ENCODE peak calls at places on chromosomes 6 and 20, in eight cellular contexts. One of them, this sample, is unnamed.

GRCh38 chr6:170056329-170056728 is 234.5 kb downstream of the DLL1 start:
- DNase-seq in epithelial cell of esophagus: no peak
- DNase-seq in NCI-H1092: no peak
- DNase-seq in germinal center: no peak
- DNase-seq in right cardiac atrium: no peak
- DNase-seq in mesothelial cell of epicardium: peak
- DNase-seq in EH: no peak
- DNase-seq in naive thymus-derived CD4-positive, alpha-beta T cell: no peak
- DNase-seq in this sample: no peak

GRCh38 chr6:150416120-150416519 is 47.3 kb downstream of the IYD start:
- DNase-seq in NCI-H1092: no peak
- DNase-seq in epithelial cell of esophagus: peak
- DNase-seq in mesothelial cell of epicardium: no peak
- DNase-seq in naive thymus-derived CD4-positive, alpha-beta T cell: no peak
- DNase-seq in right cardiac atrium: no peak
- DNase-seq in germinal center: no peak
- DNase-seq in EH: no peak
- DNase-seq in this sample: no peak

GRCh38 chr6:44782198-44782597 is 394.7 kb downstream of the CDC5L start:
- DNase-seq in germinal center: no peak
- DNase-seq in naive thymus-derived CD4-positive, alpha-beta T cell: no peak
- DNase-seq in NCI-H1092: no peak
- DNase-seq in EH: no peak
- DNase-seq in mesothelial cell of epicardium: no peak
- DNase-seq in epithelial cell of esophagus: no peak
- DNase-seq in right cardiac atrium: no peak
- DNase-seq in this sample: no peak

GRCh38 chr20:46954490-46955038 is 59.9 kb downstream of the EYA2 start:
- DNase-seq in naive thymus-derived CD4-positive, alpha-beta T cell: no peak
- DNase-seq in mesothelial cell of epicardium: no peak
- DNase-seq in NCI-H1092: no peak
- DNase-seq in EH: peak
- DNase-seq in right cardiac atrium: no peak
- DNase-seq in epithelial cell of esophagus: peak
- DNase-seq in germinal center: no peak
- DNase-seq in this sample: no peak

GRCh38 chr6:130434174-130434873 is 68.5 kb downstream of the TMEM200A start:
- DNase-seq in mesothelial cell of epicardium: no peak
- DNase-seq in germinal center: no peak
- DNase-seq in right cardiac atrium: no peak
- DNase-seq in EH: peak
- DNase-seq in naive thymus-derived CD4-positive, alpha-beta T cell: no peak
- DNase-seq in NCI-H1092: no peak
- DNase-seq in epithelial cell of esophagus: peak
- DNase-seq in this sample: peak

GRCh38 chr6:113854531-113855499 is 2.3 kb upstream of the MARCKS start:
- DNase-seq in naive thymus-derived CD4-positive, alpha-beta T cell: no peak
- DNase-seq in mesothelial cell of epicardium: peak
- DNase-seq in right cardiac atrium: peak
- DNase-seq in epithelial cell of esophagus: peak
- DNase-seq in EH: peak
- DNase-seq in germinal center: peak
- DNase-seq in NCI-H1092: peak
- DNase-seq in this sample: no peak

GRCh38 chr20:32457476-32457986 is 99.4 kb downstream of the ASXL1 start:
- DNase-seq in naive thymus-derived CD4-positive, alpha-beta T cell: no peak
- DNase-seq in EH: peak
- DNase-seq in germinal center: peak
- DNase-seq in mesothelial cell of epicardium: peak
- DNase-seq in epithelial cell of esophagus: peak
- DNase-seq in NCI-H1092: peak
- DNase-seq in right cardiac atrium: peak
- DNase-seq in this sample: peak

GRCh38 chr6:144659202-144659731 is 374.1 kb downstream of the UTRN start:
- DNase-seq in right cardiac atrium: peak
- DNase-seq in EH: peak
- DNase-seq in epithelial cell of esophagus: no peak
- DNase-seq in naive thymus-derived CD4-positive, alpha-beta T cell: no peak
- DNase-seq in NCI-H1092: no peak
- DNase-seq in germinal center: no peak
- DNase-seq in mesothelial cell of epicardium: no peak
- DNase-seq in this sample: peak

GRCh38 chr6:168031411-168032382 is 34.2 kb downstream of the KIF25 start:
- DNase-seq in NCI-H1092: no peak
- DNase-seq in epithelial cell of esophagus: no peak
- DNase-seq in EH: peak
- DNase-seq in mesothelial cell of epicardium: no peak
- DNase-seq in naive thymus-derived CD4-positive, alpha-beta T cell: no peak
- DNase-seq in germinal center: no peak
- DNase-seq in right cardiac atrium: no peak
- DNase-seq in this sample: no peak

GRCh38 chr6:54283877-54284860 is 24.1 kb upstream of the TINAG start:
- DNase-seq in epithelial cell of esophagus: no peak
- DNase-seq in germinal center: no peak
- DNase-seq in mesothelial cell of epicardium: no peak
- DNase-seq in right cardiac atrium: no peak
- DNase-seq in NCI-H1092: no peak
- DNase-seq in naive thymus-derived CD4-positive, alpha-beta T cell: no peak
- DNase-seq in EH: peak
- DNase-seq in this sample: peak

GRCh38 chr20:19249515-19249914 is 37.1 kb downstream of the SLC24A3 start:
- DNase-seq in NCI-H1092: no peak
- DNase-seq in germinal center: no peak
- DNase-seq in naive thymus-derived CD4-positive, alpha-beta T cell: no peak
- DNase-seq in EH: peak
- DNase-seq in right cardiac atrium: no peak
- DNase-seq in epithelial cell of esophagus: peak
- DNase-seq in mesothelial cell of epicardium: no peak
- DNase-seq in this sample: peak